ENCODE peak calls at places on chromosomes 12 and 14, in seven cellular contexts. N, B, S, A, K, E and P are unnamed samples. For H3K4me1, the result is how much of the 10 kb centered on the place peaks cover.

GRCh38 chr14:60655114-60655897 is 6.0 kb upstream of the SIX1 start:
- DNase-seq in N (no peak), K (no peak), S (no peak), B (no peak), E (no peak), A (peak), P (no peak)

GRCh38 chr12:21946983-21947382 is 5.8 kb upstream of the ABCC9 start:
- DNase-seq in B (no peak), A (no peak), E (no peak), S (no peak), K (no peak), N (no peak), P (no peak)

GRCh38 chr14:65103150-65103760 is 938 bp upstream of the MAX start:
- DNase-seq in N (peak), K (no peak), B (no peak), E (peak), A (no peak), S (no peak), P (peak)

GRCh38 chr14:23055147-23055550 is 2.2 kb downstream of the CDH24 start:
- DNase-seq in K (no peak), A (no peak), N (no peak), S (no peak), B (peak), E (no peak), P (no peak)

GRCh38 chr12:98592825-98593322 is 612 bp upstream of the SLC25A3 start:
- DNase-seq in E (no peak), K (no peak), N (no peak), B (no peak), A (no peak), S (no peak), P (peak)

GRCh38 chr12:26123482-26123980 is 1.3 kb downstream of the BHLHE41 start:
- DNase-seq in A (no peak), B (no peak), S (no peak), E (no peak), N (no peak), K (no peak), P (no peak)

GRCh38 chr12:5434647-5434968 is 2.7 kb downstream of the NTF3 start:
- DNase-seq in E (no peak), B (no peak), N (no peak), S (no peak), A (no peak), K (no peak), P (no peak)

GRCh38 chr12:128811806-128812205 is 12.0 kb downstream of the SLC15A4 start:
- DNase-seq in S (no peak), E (no peak), A (no peak), N (peak), K (no peak), B (no peak), P (no peak)

GRCh38 chr12:116143883-116144266 is 133.6 kb downstream of the MED13L start:
- DNase-seq in K (no peak), E (no peak), N (no peak), S (peak), A (no peak), B (no peak), P (no peak)

GRCh38 chr12:120276734-120277133 is 11.2 kb upstream of the PXN start:
- DNase-seq in E (no peak), K (no peak), S (no peak), A (no peak), N (no peak), B (no peak), P (no peak)

GRCh38 chr12:31796270-31796951 is 67.6 kb upstream of the AMN1 start:
- DNase-seq in B (no peak), K (no peak), S (no peak), N (no peak), E (no peak), A (no peak), P (no peak)

GRCh38 chr12:26493656-26494055 is 298.3 kb downstream of the SSPN start:
- DNase-seq in N (peak), E (no peak), S (no peak), A (no peak), B (no peak), K (no peak), P (peak)

GRCh38 chr14:81435578-81436295 is 35.6 kb upstream of the STON2 start:
- DNase-seq in N (peak), A (peak), K (no peak), S (peak), E (peak), B (peak), P (peak)

GRCh38 chr14:103422981-103423600 is 37.9 kb downstream of the MARK3 start:
- DNase-seq in S (no peak), E (no peak), N (no peak), B (no peak), K (no peak), A (no peak), P (no peak)

GRCh38 chr12:53147181-53147580 is 33.3 kb upstream of the ZNF740 start:
- DNase-seq in K (no peak), E (no peak), N (no peak), A (no peak), B (no peak), S (no peak), P (no peak)

DNA sequence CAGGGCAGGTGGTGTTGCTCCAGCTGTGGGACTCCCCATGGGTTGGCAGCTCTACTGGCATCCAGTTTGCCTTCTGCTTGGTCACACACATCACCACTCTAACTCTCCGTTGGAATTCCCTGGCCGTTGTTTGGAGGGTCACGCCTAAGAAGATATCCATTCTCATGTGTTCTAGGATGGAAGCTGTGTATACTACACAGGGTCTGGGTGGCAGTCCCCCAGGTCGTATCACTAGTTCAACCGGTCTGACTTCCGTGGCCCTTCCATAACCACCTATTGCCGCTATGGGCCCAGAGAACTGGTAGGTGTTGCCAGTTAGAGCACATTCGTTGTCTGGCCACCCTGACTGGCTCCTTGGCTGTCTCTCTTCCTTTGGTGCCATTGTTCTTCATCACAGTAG is 456.3 kb downstream of the TMEM121 start:
- DNase-seq in B (no peak), S (no peak), E (no peak), A (no peak), K (no peak), N (no peak), P (no peak)
- TF ChIP-seq CTCF in B (no peak), S (no peak), E (no peak), A (no peak), K (no peak), N (no peak), P (no peak)

GRCh38 chr14:68676511-68676943 is 116.3 kb downstream of the ZFP36L1 start:
- DNase-seq in A (no peak), K (no peak), N (no peak), S (no peak), B (peak), E (no peak), P (peak)
- H3K27ac ChIP-seq in A (no peak), K (no peak), N (no peak), S (no peak), B (no peak), E (no peak), P (peak)

GRCh38 chr12:68612675-68613074 is 2.0 kb downstream of the RAP1B start:
- DNase-seq in E (no peak), K (no peak), S (no peak), A (no peak), N (no peak), B (no peak), P (no peak)

GRCh38 chr12:68611094-68611818 is 557 bp downstream of the RAP1B start:
- DNase-seq in E (peak), K (peak), S (peak), A (peak), N (peak), B (peak), P (no peak)

GRCh38 chr12:68613209-68613904 is 2.7 kb downstream of the RAP1B start:
- DNase-seq in A (no peak), N (no peak), S (no peak), E (no peak), B (no peak), K (no peak), P (no peak)

GRCh38 chr12:68610435-68611093 is at the start of gene RAP1B:
- DNase-seq in N (peak), B (peak), E (peak), A (peak), K (peak), S (peak), P (peak)

DNA sequence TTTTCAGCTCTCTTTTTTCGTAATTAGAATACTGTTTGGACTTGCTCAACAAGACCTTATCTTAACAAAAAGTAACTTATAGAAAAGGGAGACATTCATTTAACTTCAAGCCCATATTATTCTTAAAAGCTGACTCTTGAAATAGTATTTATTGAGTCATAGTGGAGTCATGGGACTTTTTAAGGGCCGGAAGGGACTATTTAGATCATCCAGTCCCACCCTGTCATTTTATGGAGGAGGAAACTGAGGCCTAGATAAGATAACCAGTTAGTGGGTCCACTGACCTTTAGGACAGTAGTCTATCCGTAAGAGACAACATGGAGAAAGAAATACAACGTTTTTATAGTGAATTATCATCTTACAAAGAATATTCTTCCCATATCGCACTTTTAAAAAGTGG is 1.5 kb downstream of the RAP1B start:
- DNase-seq in N (no peak), S (no peak), K (no peak), B (no peak), A (no peak), E (no peak), P (no peak)
- H3K4me1 ChIP-seq in N (half or more), S (under half), K (under half), B (half or more), A (under half), E (under half), P (under half)

GRCh38 chr14:40252817-40253447 is 820.7 kb upstream of the FBXO33 start:
- DNase-seq in S (no peak), E (no peak), A (no peak), N (no peak), B (no peak), K (no peak), P (no peak)
- TF ChIP-seq CTCF in S (no peak), E (no peak), A (peak), N (no peak), B (no peak), K (no peak), P (no peak)